ENCODE peak calls at places on chromosomes 5 and 9, in nine cellular contexts. M, G, A, C, T, U, L, H and S are unnamed samples.

GRCh38 chr9:81787747-81788632 is 98.6 kb upstream of the TLE1 start:
- DNase-seq in M (no peak), G (no peak), A (no peak), C (peak; percentile 94), T (no peak), U (no peak), L (peak; percentile 87), H (no peak), S (no peak)

GRCh38 chr9:123601828-123602227 is 245.8 kb downstream of the CRB2 start:
- DNase-seq in M (no peak), G (no peak), A (no peak), C (no peak), T (no peak), U (no peak), L (no peak), H (no peak), S (no peak)

GRCh38 chr5:14148890-14149671 is 5.9 kb downstream of the TRIO start:
- DNase-seq in M (no peak), G (no peak), A (peak; percentile 57), C (no peak), T (no peak), U (no peak), L (no peak), H (no peak), S (no peak)

GRCh38 chr5:168066536-168067208 is 224.8 kb upstream of the WWC1 start:
- DNase-seq in M (no peak), G (no peak), A (no peak), C (peak; percentile 68), T (no peak), U (no peak), L (no peak), H (no peak), S (no peak)

GRCh38 chr5:95761771-95762680 is 30.9 kb downstream of the RHOBTB3 start:
- DNase-seq in M (no peak), G (no peak), A (no peak), C (peak; percentile 62), T (no peak), U (no peak), L (peak; percentile 94), H (no peak), S (no peak)

GRCh38 chr5:4384649-4385048 is 755.5 kb upstream of the ADAMTS16 start:
- DNase-seq in M (no peak), G (no peak), A (no peak), C (no peak), T (no peak), U (no peak), L (no peak), H (no peak), S (no peak)

GRCh38 chr5:40046792-40047191 is 622.0 kb upstream of the DAB2 start:
- DNase-seq in M (no peak), G (no peak), A (no peak), C (peak; percentile 45), T (no peak), U (no peak), L (peak; percentile 12), H (no peak), S (no peak)

GRCh38 chr9:36796671-36797419 is 224.2 kb downstream of the MELK start:
- DNase-seq in M (no peak), G (no peak), A (no peak), C (no peak), T (no peak), U (no peak), L (no peak), H (no peak), S (no peak)

GRCh38 chr9:18478517-18479361 is 4.8 kb downstream of the ADAMTSL1 start:
- DNase-seq in M (no peak), G (no peak), A (no peak), C (peak; percentile 93), T (peak; percentile 26), U (peak; percentile 43), L (peak; percentile 70), H (no peak), S (no peak)

GRCh38 chr5:10308844-10309243 is 1.1 kb upstream of the CMBL start:
- DNase-seq in M (no peak), G (no peak), A (peak; percentile 43), C (no peak), T (no peak), U (no peak), L (no peak), H (no peak), S (no peak)

GRCh38 chr5:76325326-76325725 is 77.8 kb upstream of the IQGAP2 start:
- DNase-seq in M (no peak), G (no peak), A (peak; percentile 18), C (no peak), T (no peak), U (no peak), L (no peak), H (no peak), S (no peak)
- H3K27ac ChIP-seq in M (no peak overlapping the region), G (no peak overlapping the region), A (no peak overlapping the region), C (no peak overlapping the region), T (no peak overlapping the region), U (no peak overlapping the region), L (no peak overlapping the region), H (no peak overlapping the region), S (peak overlapping the region; percentile 46)

GRCh38 chr9:75626860-75627259 is 263.6 kb upstream of the PCSK5 start:
- DNase-seq in M (no peak), G (no peak), A (no peak), C (no peak), T (no peak), U (no peak), L (no peak), H (no peak), S (no peak)
- H3K27ac ChIP-seq in M (no peak overlapping the region), G (no peak overlapping the region), A (no peak overlapping the region), C (no peak overlapping the region), T (no peak overlapping the region), U (no peak overlapping the region), L (no peak overlapping the region), H (no peak overlapping the region), S (no peak overlapping the region)

GRCh38 chr9:113563856-113564514 is 100.5 kb downstream of the RGS3 start:
- DNase-seq in M (no peak), G (no peak), A (no peak), C (no peak), T (no peak), U (no peak), L (no peak), H (no peak), S (no peak)
- H3K27ac ChIP-seq in M (peak overlapping the region; percentile 94), G (peak overlapping the region; percentile 94), A (no peak overlapping the region), C (peak overlapping the region; percentile 90), T (no peak overlapping the region), U (no peak overlapping the region), L (no peak overlapping the region), H (peak overlapping the region; percentile 92), S (peak overlapping the region; percentile 78)

GRCh38 chr9:78144663-78145377 is 91.1 kb upstream of the CEP78 start:
- DNase-seq in M (no peak), G (no peak), A (no peak), C (no peak), T (no peak), U (no peak), L (no peak), H (no peak), S (no peak)
- H3K27ac ChIP-seq in M (no peak overlapping the region), G (no peak overlapping the region), A (no peak overlapping the region), C (no peak overlapping the region), T (no peak overlapping the region), U (no peak overlapping the region), L (no peak overlapping the region), H (no peak overlapping the region), S (no peak overlapping the region)

GRCh38 chr9:133558191-133559126 is 24.0 kb downstream of the ADAMTSL2 start:
- DNase-seq in M (peak; percentile 56), G (peak; percentile 68), A (no peak), C (peak; percentile 95), T (peak; percentile 52), U (peak; percentile 80), L (peak; percentile 85), H (no peak), S (no peak)
- H3K27ac ChIP-seq in M (peak overlapping the region; percentile 86), G (peak overlapping the region; percentile 80), A (peak overlapping the region; percentile 17), C (peak overlapping the region; percentile 41), T (no peak overlapping the region), U (peak overlapping the region; percentile 88), L (peak overlapping the region; percentile 0), H (peak overlapping the region; percentile 47), S (peak overlapping the region; percentile 70)

DNA sequence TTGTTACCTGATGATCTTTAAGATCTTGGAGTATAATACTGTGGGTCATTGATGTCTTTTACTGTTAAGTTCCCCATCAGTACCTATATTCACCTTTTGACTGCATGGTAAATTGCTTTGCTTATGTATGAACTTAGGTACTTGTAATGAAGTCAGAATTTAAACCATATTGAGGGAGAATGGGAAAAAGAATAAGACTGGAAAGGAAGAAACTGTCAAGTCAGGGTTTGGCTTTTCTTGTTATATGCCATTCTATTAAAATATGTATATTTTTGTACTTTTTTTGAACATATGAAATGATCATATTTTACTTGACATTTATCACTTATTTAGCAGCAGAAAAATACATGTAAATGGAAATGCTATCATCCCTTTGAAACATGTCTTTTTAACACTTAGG is 58.6 kb downstream of the KIAA1958 start:
- DNase-seq in M (no peak), G (no peak), A (no peak), C (no peak), T (no peak), U (no peak), L (no peak), H (no peak), S (no peak)
- H3K27ac ChIP-seq in M (no peak overlapping the region), G (no peak overlapping the region), A (no peak overlapping the region), C (no peak overlapping the region), T (no peak overlapping the region), U (no peak overlapping the region), L (no peak overlapping the region), H (no peak overlapping the region), S (no peak overlapping the region)

DNA sequence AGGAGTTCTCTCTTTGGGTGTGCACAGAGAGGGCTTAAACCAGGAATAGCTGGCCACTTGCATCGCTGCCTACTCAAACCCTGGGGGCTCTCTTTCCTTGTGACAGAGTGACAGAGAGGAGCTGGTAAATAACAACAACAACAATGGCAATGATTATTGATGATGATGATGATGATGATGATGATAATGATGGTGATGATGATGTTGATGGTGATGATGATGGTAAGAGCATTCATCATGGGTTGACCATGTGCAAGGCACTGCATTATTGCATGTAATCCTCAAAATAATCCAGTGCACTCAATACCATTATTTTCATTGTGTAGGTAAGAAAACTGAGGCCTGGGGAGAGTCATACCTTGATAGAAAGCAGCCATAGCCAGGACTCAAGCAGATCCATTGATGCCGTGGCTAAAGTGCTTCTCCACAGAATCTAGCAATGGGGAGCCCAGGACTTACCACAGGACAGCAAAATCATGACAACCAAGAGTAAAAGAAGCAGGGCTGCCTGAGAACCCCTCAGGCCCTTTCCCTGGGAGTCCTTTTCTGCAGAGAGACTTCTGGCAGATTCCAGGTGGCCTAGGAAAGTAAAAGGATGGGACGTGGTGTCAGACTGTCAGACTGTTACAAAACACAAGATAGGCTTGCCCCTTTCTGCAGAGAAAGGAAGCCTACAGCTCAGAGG is 4.8 kb downstream of the FOXI1 start:
- DNase-seq in M (no peak), G (no peak), A (no peak), C (no peak), T (no peak), U (no peak), L (no peak), H (no peak), S (no peak)
- H3K27ac ChIP-seq in M (no peak overlapping the region), G (no peak overlapping the region), A (no peak overlapping the region), C (no peak overlapping the region), T (no peak overlapping the region), U (no peak overlapping the region), L (no peak overlapping the region), H (no peak overlapping the region), S (no peak overlapping the region)